ENCODE peak calls at places on chromosomes 16 and 17, in six cellular contexts. K is GM23338, J is MM.1S, D is HCT116, T is GM23248, B is keratinocyte. F is an unnamed sample.

GRCh38 chr17:8935194-8935593 is 30.3 kb downstream of the PIK3R5 start:
- DNase-seq in K (peak; percentile 10), J (no peak), D (no peak), T (peak; percentile 26), B (no peak), F (no peak)

GRCh38 chr16:54048994-54049929 is 237.3 kb downstream of the IRX3 start:
- DNase-seq in K (peak; percentile 80), J (no peak), D (no peak), T (no peak), B (no peak), F (no peak)

GRCh38 chr16:11604783-11605563 is 18.3 kb upstream of the LITAF start:
- DNase-seq in K (no peak), J (no peak), D (no peak), T (peak; percentile 76), B (no peak), F (peak; percentile 60)

GRCh38 chr17:63704259-63704576 is 4.3 kb upstream of the LIMD2 start:
- DNase-seq in K (no peak), J (no peak), D (no peak), T (no peak), B (no peak), F (no peak)

GRCh38 chr17:54891176-54891821 is 9.4 kb upstream of the TOM1L1 start:
- DNase-seq in K (peak; percentile 90), J (peak; percentile 59), D (peak; percentile 57), T (peak; percentile 87), B (no peak), F (peak; percentile 85)

GRCh38 chr16:28623172-28623711 is 13.4 kb upstream of the SULT1A1 start:
- DNase-seq in K (peak; percentile 36), J (peak; percentile 87), D (peak; percentile 43), T (peak; percentile 53), B (no peak), F (no peak)

GRCh38 chr17:17718251-17718650 is 37.0 kb downstream of the RAI1 start:
- DNase-seq in K (no peak), J (peak; percentile 61), D (no peak), T (no peak), B (no peak), F (no peak)

GRCh38 chr17:18382441-18383078 is 5.0 kb downstream of the EVPLL start:
- DNase-seq in K (peak; percentile 18), J (no peak), D (no peak), T (no peak), B (no peak), F (no peak)

GRCh38 chr16:89043636-89044393 is 49.8 kb upstream of the ACSF3 start:
- DNase-seq in K (no peak), J (no peak), D (no peak), T (no peak), B (no peak), F (no peak)

GRCh38 chr16:14024300-14024699 is 46.8 kb upstream of the MRTFB start:
- DNase-seq in K (no peak), J (peak; percentile 18), D (no peak), T (peak; percentile 34), B (no peak), F (no peak)

GRCh38 chr17:34542700-34543336 is 36.6 kb upstream of the TMEM132E start:
- DNase-seq in K (peak; percentile 66), J (no peak), D (no peak), T (peak; percentile 23), B (no peak), F (peak; percentile 35)

GRCh38 chr17:76054112-76054476 is 18.2 kb downstream of the SRP68 start:
- DNase-seq in K (no peak), J (no peak), D (peak; percentile 76), T (peak; percentile 64), B (peak; percentile 68), F (no peak)

GRCh38 chr17:9298776-9299295 is 276.8 kb downstream of the STX8 start:
- DNase-seq in K (no peak), J (no peak), D (no peak), T (no peak), B (no peak), F (no peak)

GRCh38 chr17:50079334-50080095 is 15.6 kb upstream of the PDK2 start:
- DNase-seq in K (peak; percentile 85), J (no peak), D (peak; percentile 65), T (peak; percentile 74), B (no peak), F (no peak)

GRCh38 chr17:49551221-49552069 is 24.2 kb upstream of the NXPH3 start:
- DNase-seq in K (no peak), J (no peak), D (no peak), T (no peak), B (no peak), F (no peak)

GRCh38 chr16:86300746-86301480 is 209.4 kb upstream of the FOXF1 start:
- DNase-seq in K (peak; percentile 57), J (no peak), D (no peak), T (peak; percentile 56), B (no peak), F (peak; percentile 39)

GRCh38 chr16:53417011-53417410 is 17.3 kb upstream of the RBL2 start:
- DNase-seq in K (peak; percentile 25), J (no peak), D (no peak), T (peak; percentile 55), B (no peak), F (no peak)

GRCh38 chr16:70685938-70686375 is at the start of gene MTSS2:
- DNase-seq in K (peak; percentile 92), J (peak; percentile 27), D (peak; percentile 35), T (peak; percentile 95), B (no peak), F (peak; percentile 95)

GRCh38 chr17:50194441-50195195 is 6.8 kb downstream of the COL1A1 start:
- DNase-seq in K (no peak), J (no peak), D (no peak), T (peak; percentile 55), B (no peak), F (no peak)

GRCh38 chr16:66844342-66845079 is at the start of gene CA7:
- DNase-seq in K (peak; percentile 62), J (no peak), D (no peak), T (peak; percentile 23), B (no peak), F (no peak)
- TF ChIP-seq EZH2 in K (peak; percentile 44), J (no peak), D (no peak), T (peak; percentile 44), B (peak; percentile 88), F (peak; percentile 83)

GRCh38 chr17:4499431-4500187 is 928 bp downstream of the SPNS2 start:
- DNase-seq in K (peak; percentile 66), J (no peak), D (no peak), T (no peak), B (no peak), F (no peak)
- TF ChIP-seq EZH2 in K (peak; percentile 65), J (no peak), D (no peak), T (no peak), B (peak; percentile 48), F (peak; percentile 44)

GRCh38 chr17:39627170-39627716 is 491 bp downstream of the PPP1R1B start:
- DNase-seq in K (no peak), J (no peak), D (no peak), T (no peak), B (no peak), F (no peak)

GRCh38 chr17:39625198-39625769 is 1.5 kb upstream of the PPP1R1B start:
- DNase-seq in K (no peak), J (no peak), D (no peak), T (no peak), B (no peak), F (no peak)

GRCh38 chr17:39626171-39626670 is 531 bp upstream of the PPP1R1B start:
- DNase-seq in K (no peak), J (no peak), D (no peak), T (no peak), B (no peak), F (no peak)

GRCh38 chr17:39627717-39628516 is 1.2 kb downstream of the PPP1R1B start:
- DNase-seq in K (peak; percentile 38), J (no peak), D (no peak), T (no peak), B (no peak), F (no peak)

DNA sequence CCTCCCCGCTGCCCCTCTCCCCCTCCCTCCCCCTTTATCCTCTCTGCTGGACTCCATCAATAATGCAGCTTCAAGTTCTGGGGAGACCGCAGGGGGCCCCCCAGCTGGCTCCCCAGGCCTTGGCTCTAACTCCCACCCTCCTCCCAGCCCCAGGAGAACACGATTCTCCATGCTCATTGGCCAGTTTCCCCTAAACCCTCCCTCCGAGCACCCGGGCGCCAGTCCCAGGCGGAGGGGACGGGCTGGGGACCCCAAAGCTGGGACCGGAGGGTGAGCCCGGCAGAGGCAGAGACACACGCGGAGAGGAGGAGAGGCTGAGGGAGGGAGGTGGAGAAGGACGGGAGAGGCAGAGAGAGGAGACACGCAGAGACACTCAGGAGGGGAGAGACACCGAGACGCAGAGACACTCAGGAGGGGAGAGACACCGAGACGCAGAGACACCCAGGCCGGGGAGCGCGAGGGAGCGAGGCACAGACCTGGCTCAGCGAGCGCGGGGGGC is at the start of gene PPP1R1B:
- DNase-seq in K (peak; percentile 74), J (no peak), D (no peak), T (peak; percentile 24), B (no peak), F (no peak)
- TF ChIP-seq EZH2 in K (peak; percentile 2), J (no peak), D (no peak), T (peak; percentile 74), B (peak; percentile 91), F (peak; percentile 92)

GRCh38 chr17:6454495-6455320 is 10.5 kb downstream of the PIMREG start:
- DNase-seq in K (peak; percentile 70), J (no peak), D (no peak), T (no peak), B (no peak), F (no peak)
- TF ChIP-seq EZH2 in K (no peak), J (no peak), D (no peak), T (no peak), B (no peak), F (no peak)